ENCODE peak calls at places on chromosomes 13 and 19, in ten cellular contexts. L is astrocyte of the hippocampus; Q is activated naive CD4-positive, alpha-beta T cell treated with Interleukin-2 at 50 U/mL for 16 hours; R is hippocampal formation; F is fibroblast of lung; Z is NCI-H1930; A is GM13976; H is activated T-helper 1 cell treated with anti-CD3 and anti-CD28 coated beads, Interleukin-2, amount 50 U/mL, for 16 hours; O is A549; Y is ureter. J is an unnamed sample.

GRCh38 chr13:111325146-111325890 is 4.9 kb downstream of the TEX29 start:
- DNase-seq in L (no peak), Q (no peak), R (no peak), F (no peak), Z (no peak), A (no peak), H (no peak), O (no peak), Y (no peak), J (no peak)

GRCh38 chr13:40578055-40578454 is 88.4 kb downstream of the FOXO1 start:
- DNase-seq in L (no peak), Q (no peak), R (no peak), F (peak), Z (no peak), A (no peak), H (no peak), O (no peak), Y (no peak), J (no peak)

GRCh38 chr19:49553451-49554271 is 25.9 kb downstream of the RCN3 start:
- DNase-seq in L (peak), Q (peak), R (no peak), F (no peak), Z (no peak), A (no peak), H (no peak), O (no peak), Y (no peak), J (peak)

GRCh38 chr19:6498294-6499036 is 3.6 kb downstream of the TUBB4A start:
- DNase-seq in L (no peak), Q (no peak), R (no peak), F (no peak), Z (no peak), A (peak), H (no peak), O (no peak), Y (no peak), J (no peak)

GRCh38 chr19:49818691-49819331 is 722 bp downstream of the MED25 start:
- DNase-seq in L (peak), Q (no peak), R (no peak), F (no peak), Z (no peak), A (no peak), H (no peak), O (no peak), Y (no peak), J (no peak)

GRCh38 chr13:50200988-50201387 is 185.7 kb downstream of the KCNRG start:
- DNase-seq in L (peak), Q (no peak), R (no peak), F (no peak), Z (no peak), A (no peak), H (no peak), O (no peak), Y (no peak), J (no peak)

GRCh38 chr19:5665781-5666513 is 14.4 kb downstream of the MICOS13 start:
- DNase-seq in L (peak), Q (no peak), R (no peak), F (peak), Z (no peak), A (no peak), H (no peak), O (peak), Y (no peak), J (peak)

GRCh38 chr19:33040994-33041827 is 23.5 kb downstream of the RHPN2 start:
- DNase-seq in L (peak), Q (no peak), R (peak), F (no peak), Z (no peak), A (no peak), H (no peak), O (peak), Y (peak), J (no peak)

GRCh38 chr13:41917641-41918040 is 43.3 kb downstream of the VWA8 start:
- DNase-seq in L (peak), Q (no peak), R (no peak), F (peak), Z (no peak), A (no peak), H (no peak), O (no peak), Y (no peak), J (peak)

GRCh38 chr19:41700381-41701195 is 7.8 kb upstream of the CEACAM5 start:
- DNase-seq in L (no peak), Q (no peak), R (no peak), F (no peak), Z (no peak), A (no peak), H (no peak), O (no peak), Y (peak), J (no peak)

GRCh38 chr19:38800577-38801347 is 11.8 kb downstream of the LGALS7B start:
- DNase-seq in L (no peak), Q (no peak), R (no peak), F (no peak), Z (no peak), A (no peak), H (no peak), O (no peak), Y (no peak), J (no peak)